ENCODE peak calls at places on chromosome 19, in four cellular contexts. Y, Q, K and U are unnamed samples.

GRCh38 chr19:49157445-49158224 is at the start of gene TRPM4:
- DNase-seq in Q (no peak), Y (peak; percentile 94), K (peak; percentile 86), U (no peak)

GRCh38 chr19:18774782-18775444 is 16.2 kb downstream of the COMP start:
- DNase-seq in K (no peak), Q (no peak), Y (no peak), U (no peak)

GRCh38 chr19:11853358-11853757 is 4.8 kb downstream of the ZNF439 start:
- DNase-seq in K (no peak), Q (no peak), Y (no peak), U (no peak)

GRCh38 chr19:4676955-4677731 is 7.0 kb upstream of the MYDGF start:
- DNase-seq in K (no peak), Y (peak; percentile 64), Q (no peak), U (no peak)

GRCh38 chr19:31214997-31215396 is 134.2 kb downstream of the TSHZ3 start:
- DNase-seq in Y (no peak), K (no peak), Q (no peak), U (no peak)

GRCh38 chr19:53977429-53977990 is 13.9 kb upstream of the CACNG6 start:
- DNase-seq in Y (peak; percentile 72), K (no peak), Q (peak; percentile 37), U (peak; percentile 6)

GRCh38 chr19:39180749-39181148 is 16.0 kb upstream of the NCCRP1 start:
- DNase-seq in Q (no peak), Y (no peak), K (no peak), U (no peak)

GRCh38 chr19:47637550-47637949 is 28.6 kb downstream of the BICRA start:
- DNase-seq in Y (no peak), Q (peak; percentile 49), K (no peak), U (no peak)

GRCh38 chr19:9156304-9156703 is 16.1 kb downstream of the ZNF317 start:
- DNase-seq in K (no peak), Q (no peak), Y (no peak), U (no peak)

GRCh38 chr19:38047641-38048040 is 140.6 kb downstream of the SIPA1L3 start:
- DNase-seq in K (no peak), Y (no peak), Q (no peak), U (no peak)

GRCh38 chr19:48554385-48555091 is 2.6 kb downstream of the SULT2B1 start:
- DNase-seq in Q (no peak), K (no peak), Y (no peak), U (no peak)

GRCh38 chr19:33621811-33622504 is at the start of gene CHST8:
- DNase-seq in Y (no peak), K (no peak), Q (no peak), U (no peak)

GRCh38 chr19:13103961-13104847 is 1.5 kb upstream of the LYL1 start:
- DNase-seq in Y (peak; percentile 79), Q (no peak), K (peak; percentile 98), U (no peak)

GRCh38 chr19:31174948-31175347 is 174.3 kb downstream of the TSHZ3 start:
- DNase-seq in Q (no peak), K (no peak), Y (no peak), U (no peak)

GRCh38 chr19:13899912-13900584 is 5.9 kb downstream of the BRME1 start:
- DNase-seq in K (no peak), Q (no peak), Y (no peak), U (no peak)

GRCh38 chr19:51203941-51204720 is 20.7 kb upstream of the CD33 start:
- DNase-seq in Y (no peak), K (no peak), Q (no peak), U (no peak)

GRCh38 chr19:2320057-2320456 is 8.3 kb downstream of the LSM7 start:
- DNase-seq in Q (no peak), K (no peak), Y (no peak), U (no peak)

GRCh38 chr19:9586764-9587163 is 2.5 kb upstream of the ZNF121 start:
- DNase-seq in Y (peak; percentile 57), Q (no peak), K (peak; percentile 78), U (peak; percentile 25)

GRCh38 chr19:46821512-46822359 is 28.9 kb downstream of the AP2S1 start:
- DNase-seq in Y (peak; percentile 61), K (peak; percentile 93), Q (no peak), U (no peak)

GRCh38 chr19:38210458-38210987 is 13.5 kb downstream of the DPF1 start:
- DNase-seq in Q (no peak), K (no peak), Y (no peak), U (no peak)

GRCh38 chr19:41323430-41324125 is 13.6 kb downstream of the CCDC97 start:
- DNase-seq in K (no peak), Y (no peak), Q (peak; percentile 93), U (no peak)

GRCh38 chr19:12647490-12648071 is 19.0 kb downstream of the MAN2B1 start:
- DNase-seq in Y (peak; percentile 79), K (peak; percentile 85), Q (no peak), U (no peak)

GRCh38 chr19:46574533-46574932 is 26.6 kb upstream of the CALM3 start:
- DNase-seq in Q (no peak), Y (no peak), K (no peak), U (no peak)

GRCh38 chr19:19342086-19343015 is 21.7 kb downstream of the MAU2 start:
- DNase-seq in Y (peak; percentile 73), Q (no peak), K (no peak), U (no peak)

GRCh38 chr19:46860846-46861690 is at the start of gene ARHGAP35:
- DNase-seq in Q (no peak), K (peak; percentile 93), Y (peak; percentile 66), U (no peak)

GRCh38 chr19:58021541-58022282 is 12.1 kb upstream of the ZSCAN1 start:
- DNase-seq in K (peak; percentile 35), Q (peak; percentile 31), Y (no peak), U (no peak)

DNA sequence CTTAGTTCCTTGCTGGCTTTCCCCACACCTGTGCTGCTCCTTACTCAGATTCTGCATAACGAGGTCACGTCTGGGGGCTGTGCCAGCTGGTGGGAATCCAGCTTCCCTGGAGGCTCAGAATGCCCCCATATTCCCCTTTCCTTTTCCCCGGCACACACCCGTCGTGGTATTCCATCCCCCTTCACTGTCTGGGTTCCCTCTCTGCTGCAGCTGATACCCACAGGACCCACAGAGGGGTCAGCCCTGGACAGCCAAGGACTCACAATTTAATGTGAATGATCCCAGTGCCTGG is 4.2 kb upstream of the MYH14 start:
- DNase-seq in Y (no peak), K (no peak), Q (no peak), U (no peak)
- H3K4me3 ChIP-seq in Y (no peak overlapping the region), K (no peak overlapping the region), Q (no peak overlapping the region), U (no peak overlapping the region)

GRCh38 chr19:15120135-15121026 is 13.2 kb downstream of the SYDE1 start:
- DNase-seq in K (no peak), Q (no peak), Y (no peak), U (no peak)
- TF ChIP-seq CTCF in K (no peak), Q (no peak), Y (no peak), U (peak; percentile 23)

GRCh38 chr19:16892868-16893685 is 4.3 kb downstream of the F2RL3 start:
- DNase-seq in K (no peak), Q (no peak), Y (no peak), U (no peak)
- H3K4me3 ChIP-seq in K (no peak overlapping the region), Q (no peak overlapping the region), Y (peak overlapping the region; percentile 2), U (no peak overlapping the region)

DNA sequence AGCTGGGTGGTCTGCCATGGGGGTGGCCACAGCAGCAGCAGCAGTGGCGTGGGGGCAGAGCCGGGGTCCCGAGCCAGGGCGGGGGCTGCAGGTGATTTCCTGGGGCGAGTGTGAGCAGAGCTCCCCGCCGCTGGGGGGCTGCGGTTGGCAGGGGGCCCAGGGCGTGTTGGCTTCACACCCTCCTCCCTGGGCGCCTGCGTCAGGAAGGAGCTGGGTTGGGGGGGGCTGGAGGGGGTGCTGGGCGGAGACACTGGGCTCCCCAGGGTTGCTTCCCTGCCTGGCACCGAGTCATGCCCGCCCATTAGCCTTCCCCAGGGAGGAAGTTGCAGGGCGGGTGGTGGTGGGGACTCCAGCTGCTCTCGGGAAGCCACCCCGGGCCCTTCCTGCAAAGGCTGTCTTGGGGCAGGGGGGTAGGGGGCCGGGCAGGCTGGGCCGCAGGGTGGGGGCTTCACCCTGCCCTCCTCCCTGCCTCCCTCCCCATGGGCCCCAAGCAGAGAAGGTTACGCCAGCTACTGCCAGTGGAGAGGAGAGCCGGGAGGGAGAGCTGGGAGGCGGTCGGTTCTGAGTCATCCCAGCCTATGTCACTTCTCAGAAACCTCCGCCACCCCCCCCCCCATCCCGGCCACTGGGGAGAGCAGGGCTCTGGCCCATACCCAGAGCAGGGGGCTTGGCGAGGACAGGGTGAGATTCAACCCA is 4.6 kb downstream of the MIDN start:
- DNase-seq in Y (peak; percentile 95), K (peak; percentile 98), Q (peak; percentile 96), U (no peak)
- TF ChIP-seq CTCF in Y (peak; percentile 22), K (peak; percentile 27), Q (peak; percentile 17), U (no peak)

DNA sequence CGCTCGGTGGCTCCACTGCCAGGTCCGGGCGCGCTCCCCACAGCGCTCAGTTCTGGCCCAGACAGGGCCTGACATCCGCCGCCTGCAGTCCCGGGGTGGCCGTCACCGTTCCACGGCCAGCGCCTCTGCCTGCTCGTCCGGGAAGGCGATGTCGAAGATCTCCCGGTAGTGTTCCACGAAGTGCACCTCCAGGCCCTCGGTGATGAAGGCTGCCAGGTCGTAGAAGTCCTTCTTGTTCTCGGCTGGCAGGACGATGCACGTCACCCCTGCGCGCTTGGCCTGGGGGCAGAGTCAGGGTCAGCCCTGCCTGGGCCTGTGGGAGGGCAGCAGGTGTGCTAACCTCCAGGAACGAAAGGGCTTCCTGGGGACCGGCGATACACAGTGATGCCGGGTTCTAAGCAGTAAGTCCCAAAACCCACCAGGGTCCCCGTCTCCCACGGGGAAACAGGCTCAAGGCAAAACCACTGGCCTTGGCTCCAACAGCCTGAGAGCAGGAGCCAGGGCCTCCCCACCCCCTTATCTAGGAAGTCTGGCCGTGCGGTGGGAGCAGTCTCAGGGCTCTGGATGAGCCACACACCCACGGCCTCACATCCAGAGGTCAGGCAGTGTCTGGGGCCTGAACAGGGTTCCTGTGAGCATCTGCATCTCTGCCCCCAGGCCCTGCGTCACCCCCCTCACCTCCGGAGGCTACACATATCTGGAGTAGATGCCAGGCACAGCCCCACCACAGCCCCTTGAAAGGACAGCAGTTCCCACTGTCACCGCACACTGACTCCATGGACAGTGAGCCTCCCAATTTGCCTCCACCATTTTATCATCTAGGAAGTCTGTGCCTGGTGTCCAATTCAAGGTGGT is 2.1 kb downstream of the RPL36 start:
- DNase-seq in Q (no peak), Y (peak; percentile 46), K (peak; percentile 80), U (no peak)
- H3K4me3 ChIP-seq in Q (peak overlapping the region; percentile 92), Y (peak overlapping the region; percentile 97), K (peak overlapping the region; percentile 80), U (peak overlapping the region; percentile 99)

GRCh38 chr19:16113727-16114126 is 2.0 kb downstream of the RAB8A start:
- DNase-seq in Y (no peak), Q (no peak), K (no peak), U (no peak)
- TF ChIP-seq CTCF in Y (no peak), Q (no peak), K (no peak), U (no peak)

GRCh38 chr19:56477429-56478338 is 539 bp upstream of the ZNF667 start:
- DNase-seq in Y (peak; percentile 76), Q (peak; percentile 48), K (peak; percentile 93), U (peak; percentile 26)
- H3K4me3 ChIP-seq in Y (peak overlapping the region; percentile 76), Q (peak overlapping the region; percentile 83), K (peak overlapping the region; percentile 63), U (peak overlapping the region; percentile 72)

GRCh38 chr19:3360494-3361383 is 5.6 kb upstream of the NFIC start:
- DNase-seq in Q (no peak), K (peak; percentile 93), Y (peak; percentile 79), U (no peak)
- TF ChIP-seq CTCF in Q (peak; percentile 13), K (peak; percentile 7), Y (no peak), U (no peak)

DNA sequence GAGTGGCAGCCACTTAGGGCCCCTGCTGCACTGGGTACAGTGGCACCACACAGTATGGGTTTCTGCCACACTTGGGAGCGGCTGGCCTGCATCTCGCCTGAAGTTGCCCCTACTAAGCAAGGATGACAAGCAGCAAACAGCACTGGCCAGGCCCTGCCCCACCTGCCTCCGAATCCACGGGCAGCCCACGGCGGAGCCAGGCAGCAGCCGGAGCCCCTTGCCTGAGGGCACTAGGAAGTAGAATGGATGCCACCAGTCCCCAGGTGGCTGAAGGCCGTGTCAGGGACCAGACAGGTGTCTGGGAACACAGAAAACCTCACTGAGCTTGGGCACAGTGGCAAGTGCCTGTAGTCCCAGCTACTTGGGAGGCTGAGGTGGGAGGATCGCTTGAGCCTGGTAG is 19.4 kb downstream of the MLLT1 start:
- DNase-seq in Q (no peak), Y (no peak), K (peak; percentile 71), U (no peak)
- H3K4me3 ChIP-seq in Q (no peak overlapping the region), Y (no peak overlapping the region), K (no peak overlapping the region), U (no peak overlapping the region)